ENCODE peak calls at places on chromosome 12, in five cellular contexts. One of them, this sample, is unnamed.

GRCh38 chr12:24848941-24849477 is 99.9 kb downstream of the BCAT1 start:
- DNase-seq in neuronal stem cell: no peak
- DNase-seq in mesenchymal stem cell: no peak
- DNase-seq in H9: no peak
- DNase-seq in H1: no peak
- DNase-seq in this sample: no peak

GRCh38 chr12:14138495-14138894 is 157.1 kb upstream of the GRIN2B start:
- DNase-seq in neuronal stem cell: peak; percentile 9
- DNase-seq in mesenchymal stem cell: no peak
- DNase-seq in H9: peak; percentile 69
- DNase-seq in H1: peak; percentile 62
- DNase-seq in this sample: peak; percentile 37

GRCh38 chr12:107238276-107238675 is 144.9 kb upstream of the CRY1 start:
- DNase-seq in neuronal stem cell: no peak
- DNase-seq in mesenchymal stem cell: no peak
- DNase-seq in H9: no peak
- DNase-seq in H1: no peak
- DNase-seq in this sample: no peak

GRCh38 chr12:78060186-78060585 is 229.5 kb downstream of the NAV3 start:
- DNase-seq in neuronal stem cell: no peak
- DNase-seq in mesenchymal stem cell: peak; percentile 63
- DNase-seq in H9: no peak
- DNase-seq in H1: no peak
- DNase-seq in this sample: no peak

GRCh38 chr12:130639759-130640158 is 76.3 kb downstream of the RIMBP2 start:
- DNase-seq in neuronal stem cell: no peak
- DNase-seq in mesenchymal stem cell: no peak
- DNase-seq in H9: no peak
- DNase-seq in H1: no peak
- DNase-seq in this sample: no peak

GRCh38 chr12:42587564-42588307 is 1.8 kb downstream of the PRICKLE1 start:
- DNase-seq in neuronal stem cell: no peak
- DNase-seq in mesenchymal stem cell: no peak
- DNase-seq in H9: no peak
- DNase-seq in H1: no peak
- DNase-seq in this sample: no peak

GRCh38 chr12:68497702-68498101 is 113.0 kb upstream of the RAP1B start:
- DNase-seq in neuronal stem cell: no peak
- DNase-seq in mesenchymal stem cell: peak; percentile 90
- DNase-seq in H9: no peak
- DNase-seq in H1: no peak
- DNase-seq in this sample: no peak

GRCh38 chr12:29499235-29499634 is 1.7 kb upstream of the OVCH1 start:
- DNase-seq in neuronal stem cell: no peak
- DNase-seq in mesenchymal stem cell: no peak
- DNase-seq in H9: no peak
- DNase-seq in H1: no peak
- DNase-seq in this sample: no peak

GRCh38 chr12:26009593-26009992 is 51.1 kb downstream of the RASSF8 start:
- DNase-seq in neuronal stem cell: no peak
- DNase-seq in mesenchymal stem cell: no peak
- DNase-seq in H9: no peak
- DNase-seq in H1: no peak
- DNase-seq in this sample: no peak

GRCh38 chr12:131159660-131160059 is 206.0 kb downstream of the ADGRD1 start:
- DNase-seq in neuronal stem cell: no peak
- DNase-seq in mesenchymal stem cell: no peak
- DNase-seq in H9: peak; percentile 55
- DNase-seq in H1: no peak
- DNase-seq in this sample: peak; percentile 89

GRCh38 chr12:84994436-84994835 is 41.6 kb downstream of the TSPAN19 start:
- DNase-seq in neuronal stem cell: no peak
- DNase-seq in mesenchymal stem cell: peak; percentile 45
- DNase-seq in H9: no peak
- DNase-seq in H1: no peak
- DNase-seq in this sample: no peak

GRCh38 chr12:57069522-57069921 is 9.1 kb downstream of the NEMP1 start:
- DNase-seq in neuronal stem cell: peak; percentile 72
- DNase-seq in mesenchymal stem cell: peak; percentile 88
- DNase-seq in H9: peak; percentile 78
- DNase-seq in H1: no peak
- DNase-seq in this sample: peak; percentile 86

GRCh38 chr12:42705863-42706262 is 116.3 kb upstream of the PRICKLE1 start:
- DNase-seq in neuronal stem cell: peak; percentile 8
- DNase-seq in mesenchymal stem cell: peak; percentile 76
- DNase-seq in H9: no peak
- DNase-seq in H1: no peak
- DNase-seq in this sample: peak; percentile 26

GRCh38 chr12:102407776-102408486 is 72.4 kb downstream of the IGF1 start:
- DNase-seq in neuronal stem cell: no peak
- DNase-seq in mesenchymal stem cell: no peak
- DNase-seq in H9: no peak
- DNase-seq in H1: no peak
- DNase-seq in this sample: no peak

GRCh38 chr12:29929295-29929694 is 145.6 kb upstream of the TMTC1 start:
- DNase-seq in neuronal stem cell: no peak
- DNase-seq in mesenchymal stem cell: no peak
- DNase-seq in H9: no peak
- DNase-seq in H1: no peak
- DNase-seq in this sample: no peak

GRCh38 chr12:110725267-110725666 is 17.4 kb downstream of the PPP1CC start:
- DNase-seq in neuronal stem cell: no peak
- DNase-seq in mesenchymal stem cell: no peak
- DNase-seq in H9: no peak
- DNase-seq in H1: no peak
- DNase-seq in this sample: no peak

GRCh38 chr12:124436366-124436765 is 131.0 kb downstream of the NCOR2 start:
- DNase-seq in neuronal stem cell: no peak
- DNase-seq in mesenchymal stem cell: no peak
- DNase-seq in H9: no peak
- DNase-seq in H1: no peak
- DNase-seq in this sample: peak; percentile 44

GRCh38 chr12:13609874-13610273 is 371.5 kb downstream of the GRIN2B start:
- DNase-seq in neuronal stem cell: no peak
- DNase-seq in mesenchymal stem cell: no peak
- DNase-seq in H9: no peak
- DNase-seq in H1: no peak
- DNase-seq in this sample: no peak

GRCh38 chr12:113727651-113728061 is 238.5 kb downstream of the RBM19 start:
- DNase-seq in neuronal stem cell: no peak
- DNase-seq in mesenchymal stem cell: no peak
- DNase-seq in H9: no peak
- DNase-seq in H1: no peak
- DNase-seq in this sample: peak; percentile 93

GRCh38 chr12:124774462-124775167 is 89.0 kb downstream of the SCARB1 start:
- DNase-seq in neuronal stem cell: no peak
- DNase-seq in mesenchymal stem cell: peak; percentile 48
- DNase-seq in H9: no peak
- DNase-seq in H1: no peak
- DNase-seq in this sample: peak; percentile 30

GRCh38 chr12:20486233-20486632 is 117.9 kb downstream of the PDE3A start:
- DNase-seq in neuronal stem cell: no peak
- DNase-seq in mesenchymal stem cell: no peak
- DNase-seq in H9: no peak
- DNase-seq in H1: no peak
- DNase-seq in this sample: peak; percentile 15

GRCh38 chr12:20490213-20490612 is 121.9 kb downstream of the PDE3A start:
- DNase-seq in neuronal stem cell: no peak
- DNase-seq in mesenchymal stem cell: no peak
- DNase-seq in H9: no peak
- DNase-seq in H1: no peak
- DNase-seq in this sample: no peak

GRCh38 chr12:20489645-20490044 is 121.3 kb downstream of the PDE3A start:
- DNase-seq in neuronal stem cell: no peak
- DNase-seq in mesenchymal stem cell: no peak
- DNase-seq in H9: no peak
- DNase-seq in H1: no peak
- DNase-seq in this sample: no peak

GRCh38 chr12:20483776-20484175 is 115.4 kb downstream of the PDE3A start:
- DNase-seq in neuronal stem cell: no peak
- DNase-seq in mesenchymal stem cell: no peak
- DNase-seq in H9: no peak
- DNase-seq in H1: no peak
- DNase-seq in this sample: no peak

GRCh38 chr12:20487519-20487918 is 119.2 kb downstream of the PDE3A start:
- DNase-seq in neuronal stem cell: no peak
- DNase-seq in mesenchymal stem cell: no peak
- DNase-seq in H9: no peak
- DNase-seq in H1: no peak
- DNase-seq in this sample: no peak
- H2BK120ac ChIP-seq in neuronal stem cell: no peak overlapping the region
- H2BK120ac ChIP-seq in mesenchymal stem cell: no peak overlapping the region
- H2BK120ac ChIP-seq in H9: no peak overlapping the region
- H2BK120ac ChIP-seq in H1: no peak overlapping the region
- H2BK120ac ChIP-seq in this sample: no peak overlapping the region

GRCh38 chr12:122403115-122403770 is 19.2 kb downstream of the CLIP1 start:
- DNase-seq in neuronal stem cell: no peak
- DNase-seq in mesenchymal stem cell: no peak
- DNase-seq in H9: no peak
- DNase-seq in H1: no peak
- DNase-seq in this sample: no peak

GRCh38 chr12:122403831-122404230 is 18.6 kb downstream of the CLIP1 start:
- DNase-seq in neuronal stem cell: no peak
- DNase-seq in mesenchymal stem cell: no peak
- DNase-seq in H9: no peak
- DNase-seq in H1: no peak
- DNase-seq in this sample: no peak

GRCh38 chr12:122406701-122407154 is 15.7 kb downstream of the CLIP1 start:
- DNase-seq in neuronal stem cell: no peak
- DNase-seq in mesenchymal stem cell: peak; percentile 80
- DNase-seq in H9: no peak
- DNase-seq in H1: no peak
- DNase-seq in this sample: peak; percentile 42

GRCh38 chr12:122411537-122411936 is 10.9 kb downstream of the CLIP1 start:
- DNase-seq in neuronal stem cell: no peak
- DNase-seq in mesenchymal stem cell: no peak
- DNase-seq in H9: no peak
- DNase-seq in H1: no peak
- DNase-seq in this sample: no peak

DNA sequence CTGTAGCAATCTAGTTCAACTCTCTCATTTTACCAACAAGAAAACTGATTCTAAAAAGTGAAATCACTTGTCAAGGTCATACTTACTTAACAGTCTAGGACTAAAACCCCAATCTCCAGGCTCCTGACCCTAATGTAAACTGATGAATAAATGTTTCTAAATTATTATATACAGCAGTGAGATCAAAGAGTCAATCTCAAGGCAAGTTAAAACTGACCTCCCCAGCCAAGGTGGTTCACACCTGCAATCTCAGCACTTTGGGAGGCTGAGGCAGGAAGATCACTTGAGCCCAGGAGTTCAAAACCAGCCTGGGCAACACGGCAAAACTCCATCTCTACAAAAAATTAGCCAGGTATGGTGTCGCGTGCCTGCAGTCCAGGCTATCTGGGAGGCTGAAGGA is 15.3 kb downstream of the CLIP1 start:
- DNase-seq in neuronal stem cell: no peak
- DNase-seq in mesenchymal stem cell: no peak
- DNase-seq in H9: no peak
- DNase-seq in H1: no peak
- DNase-seq in this sample: no peak
- H3K4ac ChIP-seq in neuronal stem cell: no peak overlapping the region
- H3K4ac ChIP-seq in mesenchymal stem cell: no peak overlapping the region
- H3K4ac ChIP-seq in H9: no peak overlapping the region
- H3K4ac ChIP-seq in H1: no peak overlapping the region
- H3K4ac ChIP-seq in this sample: no peak overlapping the region

GRCh38 chr12:89988156-89988555 is 279.5 kb upstream of the ATP2B1 start:
- DNase-seq in neuronal stem cell: no peak
- DNase-seq in mesenchymal stem cell: peak; percentile 30
- DNase-seq in H9: no peak
- DNase-seq in H1: no peak
- DNase-seq in this sample: no peak
- H2BK5ac ChIP-seq in neuronal stem cell: no peak overlapping the region
- H2BK5ac ChIP-seq in mesenchymal stem cell: no peak overlapping the region
- H2BK5ac ChIP-seq in H9: no peak overlapping the region
- H2BK5ac ChIP-seq in H1: no peak overlapping the region
- H2BK5ac ChIP-seq in this sample: no peak overlapping the region

DNA sequence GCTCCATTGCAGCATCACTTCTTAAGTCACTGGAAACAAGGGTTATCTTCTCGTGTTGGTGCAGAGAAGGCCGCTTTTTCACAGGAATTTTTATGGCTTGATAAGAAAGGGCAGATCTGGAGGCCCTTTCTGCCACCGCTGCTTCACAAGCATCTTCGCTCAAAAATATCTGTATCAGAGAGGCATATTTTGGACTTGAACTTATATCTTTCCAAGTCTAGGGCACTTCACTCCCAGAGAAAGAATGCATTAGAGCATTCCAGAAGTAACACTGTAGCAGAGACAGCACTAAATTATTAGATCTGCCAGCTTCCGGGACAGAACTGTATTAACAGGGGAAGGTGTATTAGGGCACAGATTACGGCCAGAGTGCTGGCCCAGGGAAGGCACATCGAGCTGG is 151.7 kb upstream of the AMIGO2 start:
- DNase-seq in neuronal stem cell: no peak
- DNase-seq in mesenchymal stem cell: peak; percentile 38
- DNase-seq in H9: no peak
- DNase-seq in H1: no peak
- DNase-seq in this sample: peak; percentile 86
- H2BK120ac ChIP-seq in neuronal stem cell: no peak overlapping the region
- H2BK120ac ChIP-seq in mesenchymal stem cell: no peak overlapping the region
- H2BK120ac ChIP-seq in H9: no peak overlapping the region
- H2BK120ac ChIP-seq in H1: no peak overlapping the region
- H2BK120ac ChIP-seq in this sample: no peak overlapping the region

GRCh38 chr12:98745578-98746391 is 100.7 kb downstream of the APAF1 start:
- DNase-seq in neuronal stem cell: no peak
- DNase-seq in mesenchymal stem cell: peak; percentile 10
- DNase-seq in H9: peak; percentile 46
- DNase-seq in H1: no peak
- DNase-seq in this sample: no peak
- H3K4ac ChIP-seq in neuronal stem cell: no peak overlapping the region
- H3K4ac ChIP-seq in mesenchymal stem cell: no peak overlapping the region
- H3K4ac ChIP-seq in H9: no peak overlapping the region
- H3K4ac ChIP-seq in H1: no peak overlapping the region
- H3K4ac ChIP-seq in this sample: no peak overlapping the region

DNA sequence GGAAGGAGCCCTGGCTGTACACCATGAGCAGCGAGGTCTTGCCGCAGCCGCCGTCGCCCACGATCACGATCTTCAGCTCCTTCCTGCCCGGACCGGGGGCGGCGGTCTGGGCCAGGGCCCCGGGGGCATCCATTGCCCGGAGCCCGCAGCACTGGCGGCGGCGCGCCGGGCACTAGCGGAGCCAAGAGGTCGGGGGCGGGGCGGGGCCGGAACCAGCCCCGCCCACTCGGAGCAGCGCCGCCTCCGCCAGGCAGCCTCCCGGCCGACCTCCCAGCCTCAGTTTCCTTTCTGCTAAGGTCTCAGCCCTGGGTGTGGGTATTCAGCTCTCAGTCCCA is at the start of gene RHOF:
- DNase-seq in neuronal stem cell: no peak
- DNase-seq in mesenchymal stem cell: no peak
- DNase-seq in H9: no peak
- DNase-seq in H1: no peak
- DNase-seq in this sample: no peak
- H2BK5ac ChIP-seq in neuronal stem cell: no peak within 1 kb of the TSS
- H2BK5ac ChIP-seq in mesenchymal stem cell: no peak within 1 kb of the TSS
- H2BK5ac ChIP-seq in H9: no peak within 1 kb of the TSS
- H2BK5ac ChIP-seq in H1: peak within 1 kb of the TSS; percentile 95
- H2BK5ac ChIP-seq in this sample: peak within 1 kb of the TSS; percentile 64

This sample was measured in mesendoderm.